ENCODE peak calls at places on chromosomes 4 and X, in eight cellular contexts. Q is nucleus accumbens; P is DMS79; E is COR-L47; N is GM19239; F is psoas muscle; X is iris pigment epithelial cell; V is effector CD8-positive, alpha-beta T cell. C is an unnamed sample.

GRCh38 chr4:1365271-1366178 is 18.5 kb downstream of the UVSSA start:
- DNase-seq in X (no peak), E (peak), P (peak), V (no peak), N (no peak), Q (no peak), F (peak), C (peak)

GRCh38 chr4:39559641-39560040 is 32.4 kb upstream of the UGDH start:
- DNase-seq in X (peak), F (no peak), Q (no peak), V (no peak), P (no peak), E (no peak), N (no peak), C (no peak)

GRCh38 chr4:15964159-15964558 is 1.2 kb upstream of the FGFBP2 start:
- DNase-seq in E (no peak), Q (no peak), X (no peak), V (no peak), F (no peak), N (no peak), P (no peak), C (no peak)

GRCh38 chr4:102684605-102685052 is 76.1 kb downstream of the MANBA start:
- DNase-seq in E (no peak), P (no peak), F (no peak), V (no peak), N (no peak), Q (no peak), X (peak), C (no peak)

GRCh38 chr4:109444182-109444844 is 10.7 kb downstream of the SEC24B start:
- DNase-seq in E (no peak), F (no peak), V (no peak), N (no peak), X (no peak), P (no peak), Q (no peak), C (no peak)

GRCh38 chr4:128653514-128654420 is 155.7 kb upstream of the JADE1 start:
- DNase-seq in F (no peak), V (no peak), E (no peak), N (no peak), X (peak), Q (peak), P (peak), C (no peak)

GRCh38 chrX:49270249-49270921 is 792 bp downstream of the PPP1R3F start:
- DNase-seq in Q (no peak), P (no peak), X (no peak), N (no peak), V (no peak), F (no peak), E (no peak), C (no peak)

GRCh38 chr4:76867880-76868655 is 29.9 kb downstream of the SOWAHB start:
- DNase-seq in P (no peak), X (no peak), F (no peak), N (no peak), Q (no peak), E (no peak), V (no peak), C (no peak)

GRCh38 chr4:17578482-17578891 is 1.5 kb downstream of the LAP3 start:
- DNase-seq in F (no peak), V (no peak), X (peak), N (no peak), P (no peak), Q (no peak), E (no peak), C (no peak)

GRCh38 chr4:119517361-119518229 is 111.0 kb downstream of the PDE5A start:
- DNase-seq in X (peak), P (no peak), Q (no peak), N (no peak), E (no peak), F (no peak), V (no peak), C (no peak)

GRCh38 chr4:13642576-13642975 is 15.1 kb upstream of the BOD1L1 start:
- DNase-seq in E (no peak), V (no peak), Q (peak), P (no peak), F (no peak), N (no peak), X (peak), C (no peak)

GRCh38 chr4:77142642-77143020 is 14.4 kb upstream of the CCNG2 start:
- DNase-seq in Q (no peak), X (no peak), E (no peak), F (no peak), N (no peak), P (no peak), V (no peak), C (no peak)